ENCODE peak calls at places on chromosomes 11 and 22, in five cellular contexts. One of them, this sample, is unnamed.

GRCh38 chr11:316031-316701 is 2.3 kb downstream of the IFITM1 start:
- DNase-seq in adipocyte: no peak
- DNase-seq in Right ventricle myocardium superior: peak; percentile 54
- DNase-seq in bronchial epithelial cell: no peak
- DNase-seq in T-helper 2 cell: peak; percentile 59
- DNase-seq in this sample: peak; percentile 33

GRCh38 chr11:106461839-106462545 is 384.5 kb downstream of the AASDHPPT start:
- DNase-seq in adipocyte: no peak
- DNase-seq in Right ventricle myocardium superior: no peak
- DNase-seq in bronchial epithelial cell: no peak
- DNase-seq in T-helper 2 cell: no peak
- DNase-seq in this sample: peak; percentile 65

GRCh38 chr22:28328751-28329150 is 350.9 kb downstream of the TTC28 start:
- DNase-seq in adipocyte: no peak
- DNase-seq in Right ventricle myocardium superior: no peak
- DNase-seq in bronchial epithelial cell: peak; percentile 11
- DNase-seq in T-helper 2 cell: no peak
- DNase-seq in this sample: no peak

GRCh38 chr22:41350087-41350486 is 31.7 kb upstream of the TEF start:
- DNase-seq in adipocyte: peak; percentile 12
- DNase-seq in Right ventricle myocardium superior: no peak
- DNase-seq in bronchial epithelial cell: no peak
- DNase-seq in T-helper 2 cell: no peak
- DNase-seq in this sample: peak; percentile 17

GRCh38 chr11:12182650-12183511 is 72.5 kb downstream of the MICAL2 start:
- DNase-seq in adipocyte: peak; percentile 88
- DNase-seq in Right ventricle myocardium superior: peak; percentile 68
- DNase-seq in bronchial epithelial cell: peak; percentile 93
- DNase-seq in T-helper 2 cell: no peak
- DNase-seq in this sample: peak; percentile 92

GRCh38 chr11:63907808-63908530 is 9.0 kb downstream of the RCOR2 start:
- DNase-seq in adipocyte: no peak
- DNase-seq in Right ventricle myocardium superior: no peak
- DNase-seq in bronchial epithelial cell: no peak
- DNase-seq in T-helper 2 cell: no peak
- DNase-seq in this sample: no peak

GRCh38 chr11:35802221-35802620 is 139.6 kb downstream of the TRIM44 start:
- DNase-seq in adipocyte: no peak
- DNase-seq in Right ventricle myocardium superior: no peak
- DNase-seq in bronchial epithelial cell: peak; percentile 77
- DNase-seq in T-helper 2 cell: no peak
- DNase-seq in this sample: no peak

GRCh38 chr11:16280256-16280682 is 76.1 kb downstream of the SOX6 start:
- DNase-seq in adipocyte: no peak
- DNase-seq in Right ventricle myocardium superior: peak; percentile 55
- DNase-seq in bronchial epithelial cell: peak; percentile 85
- DNase-seq in T-helper 2 cell: no peak
- DNase-seq in this sample: no peak

GRCh38 chr11:64529559-64530520 is 61.2 kb upstream of the SLC22A12 start:
- DNase-seq in adipocyte: no peak
- DNase-seq in Right ventricle myocardium superior: no peak
- DNase-seq in bronchial epithelial cell: no peak
- DNase-seq in T-helper 2 cell: no peak
- DNase-seq in this sample: no peak

GRCh38 chr11:65502274-65502851 is 3.5 kb downstream of the MALAT1 start:
- DNase-seq in adipocyte: peak; percentile 60
- DNase-seq in Right ventricle myocardium superior: no peak
- DNase-seq in bronchial epithelial cell: peak; percentile 30
- DNase-seq in T-helper 2 cell: no peak
- DNase-seq in this sample: peak; percentile 79

GRCh38 chr11:93444671-93445073 is 98.5 kb downstream of the SMCO4 start:
- DNase-seq in adipocyte: no peak
- DNase-seq in Right ventricle myocardium superior: no peak
- DNase-seq in bronchial epithelial cell: peak; percentile 93
- DNase-seq in T-helper 2 cell: no peak
- DNase-seq in this sample: peak; percentile 2

This sample was measured in fibroblast of villous mesenchyme.